ENCODE peak calls at places on chromosomes 13 and 19, in six cellular contexts. One of them, this sample, is unnamed.

GRCh38 chr19:917323-918151 is at the start of gene KISS1R:
- DNase-seq in A549: peak; percentile 59
- DNase-seq in effector memory CD4-positive, alpha-beta T cell: no peak
- DNase-seq in neural progenitor cell: peak; percentile 93
- DNase-seq in tibial nerve: no peak
- DNase-seq in heart left ventricle: no peak
- DNase-seq in this sample: no peak

GRCh38 chr13:96052655-96053002 is 572 bp downstream of the UGGT2 start:
- DNase-seq in A549: peak; percentile 62
- DNase-seq in effector memory CD4-positive, alpha-beta T cell: no peak
- DNase-seq in neural progenitor cell: no peak
- DNase-seq in tibial nerve: no peak
- DNase-seq in heart left ventricle: no peak
- DNase-seq in this sample: no peak

GRCh38 chr19:24054044-24054935 is 32.7 kb upstream of the ZNF254 start:
- DNase-seq in A549: peak; percentile 78
- DNase-seq in effector memory CD4-positive, alpha-beta T cell: no peak
- DNase-seq in neural progenitor cell: no peak
- DNase-seq in tibial nerve: no peak
- DNase-seq in heart left ventricle: no peak
- DNase-seq in this sample: peak; percentile 67

GRCh38 chr19:1042689-1043511 is 3.0 kb downstream of the ABCA7 start:
- DNase-seq in A549: peak; percentile 63
- DNase-seq in effector memory CD4-positive, alpha-beta T cell: no peak
- DNase-seq in neural progenitor cell: no peak
- DNase-seq in tibial nerve: no peak
- DNase-seq in heart left ventricle: no peak
- DNase-seq in this sample: no peak

GRCh38 chr13:76164290-76164689 is 528.2 kb downstream of the LMO7 start:
- DNase-seq in A549: no peak
- DNase-seq in effector memory CD4-positive, alpha-beta T cell: no peak
- DNase-seq in neural progenitor cell: no peak
- DNase-seq in tibial nerve: no peak
- DNase-seq in heart left ventricle: no peak
- DNase-seq in this sample: no peak

GRCh38 chr13:71828117-71828516 is 38.9 kb downstream of the DACH1 start:
- DNase-seq in A549: no peak
- DNase-seq in effector memory CD4-positive, alpha-beta T cell: no peak
- DNase-seq in neural progenitor cell: no peak
- DNase-seq in tibial nerve: no peak
- DNase-seq in heart left ventricle: no peak
- DNase-seq in this sample: no peak

GRCh38 chr19:50794074-50794777 is 4.0 kb downstream of the ACP4 start:
- DNase-seq in A549: peak; percentile 66
- DNase-seq in effector memory CD4-positive, alpha-beta T cell: no peak
- DNase-seq in neural progenitor cell: no peak
- DNase-seq in tibial nerve: no peak
- DNase-seq in heart left ventricle: no peak
- DNase-seq in this sample: no peak

GRCh38 chr13:73922728-73923393 is 211.3 kb downstream of the KLF12 start:
- DNase-seq in A549: no peak
- DNase-seq in effector memory CD4-positive, alpha-beta T cell: no peak
- DNase-seq in neural progenitor cell: no peak
- DNase-seq in tibial nerve: no peak
- DNase-seq in heart left ventricle: no peak
- DNase-seq in this sample: no peak

GRCh38 chr13:72458701-72459100 is 268.7 kb downstream of the MZT1 start:
- DNase-seq in A549: no peak
- DNase-seq in effector memory CD4-positive, alpha-beta T cell: no peak
- DNase-seq in neural progenitor cell: peak; percentile 38
- DNase-seq in tibial nerve: no peak
- DNase-seq in heart left ventricle: no peak
- DNase-seq in this sample: no peak

GRCh38 chr13:74367193-74367592 is 233.0 kb upstream of the KLF12 start:
- DNase-seq in A549: no peak
- DNase-seq in effector memory CD4-positive, alpha-beta T cell: no peak
- DNase-seq in neural progenitor cell: no peak
- DNase-seq in tibial nerve: no peak
- DNase-seq in heart left ventricle: no peak
- DNase-seq in this sample: no peak

GRCh38 chr13:74111399-74111798 is 22.8 kb downstream of the KLF12 start:
- DNase-seq in A549: no peak
- DNase-seq in effector memory CD4-positive, alpha-beta T cell: no peak
- DNase-seq in neural progenitor cell: no peak
- DNase-seq in tibial nerve: no peak
- DNase-seq in heart left ventricle: no peak
- DNase-seq in this sample: no peak

GRCh38 chr13:78604782-78605611 is 1.6 kb upstream of the POU4F1 start:
- DNase-seq in A549: peak; percentile 61
- DNase-seq in effector memory CD4-positive, alpha-beta T cell: no peak
- DNase-seq in neural progenitor cell: peak; percentile 67
- DNase-seq in tibial nerve: no peak
- DNase-seq in heart left ventricle: no peak
- DNase-seq in this sample: no peak

GRCh38 chr19:682678-683320 is 6.6 kb downstream of the FSTL3 start:
- DNase-seq in A549: no peak
- DNase-seq in effector memory CD4-positive, alpha-beta T cell: no peak
- DNase-seq in neural progenitor cell: no peak
- DNase-seq in tibial nerve: no peak
- DNase-seq in heart left ventricle: no peak
- DNase-seq in this sample: no peak

GRCh38 chr19:34259367-34259865 is 5.1 kb downstream of the GARRE1 start:
- DNase-seq in A549: no peak
- DNase-seq in effector memory CD4-positive, alpha-beta T cell: no peak
- DNase-seq in neural progenitor cell: no peak
- DNase-seq in tibial nerve: no peak
- DNase-seq in heart left ventricle: no peak
- DNase-seq in this sample: peak; percentile 49

GRCh38 chr13:25069911-25070310 is 26.0 kb upstream of the PABPC3 start:
- DNase-seq in A549: no peak
- DNase-seq in effector memory CD4-positive, alpha-beta T cell: no peak
- DNase-seq in neural progenitor cell: no peak
- DNase-seq in tibial nerve: no peak
- DNase-seq in heart left ventricle: no peak
- DNase-seq in this sample: no peak

GRCh38 chr19:40804783-40805242 is 5.8 kb downstream of the EGLN2 start:
- DNase-seq in A549: no peak
- DNase-seq in effector memory CD4-positive, alpha-beta T cell: no peak
- DNase-seq in neural progenitor cell: no peak
- DNase-seq in tibial nerve: no peak
- DNase-seq in heart left ventricle: no peak
- DNase-seq in this sample: no peak

GRCh38 chr13:82688400-82688999 is 1193.8 kb downstream of the SLITRK1 start:
- DNase-seq in A549: no peak
- DNase-seq in effector memory CD4-positive, alpha-beta T cell: no peak
- DNase-seq in neural progenitor cell: no peak
- DNase-seq in tibial nerve: no peak
- DNase-seq in heart left ventricle: no peak
- DNase-seq in this sample: no peak

GRCh38 chr13:42849200-42849599 is 67.8 kb downstream of the FAM216B start:
- DNase-seq in A549: no peak
- DNase-seq in effector memory CD4-positive, alpha-beta T cell: no peak
- DNase-seq in neural progenitor cell: no peak
- DNase-seq in tibial nerve: no peak
- DNase-seq in heart left ventricle: no peak
- DNase-seq in this sample: no peak

GRCh38 chr19:21256722-21257121 is 72.5 kb downstream of the ZNF708 start:
- DNase-seq in A549: peak; percentile 68
- DNase-seq in effector memory CD4-positive, alpha-beta T cell: no peak
- DNase-seq in neural progenitor cell: peak; percentile 32
- DNase-seq in tibial nerve: no peak
- DNase-seq in heart left ventricle: no peak
- DNase-seq in this sample: no peak

GRCh38 chr13:59745395-59745788 is 418.3 kb downstream of the DIAPH3 start:
- DNase-seq in A549: no peak
- DNase-seq in effector memory CD4-positive, alpha-beta T cell: no peak
- DNase-seq in neural progenitor cell: no peak
- DNase-seq in tibial nerve: no peak
- DNase-seq in heart left ventricle: no peak
- DNase-seq in this sample: no peak

GRCh38 chr13:26600345-26600761 is 42.9 kb downstream of the WASF3 start:
- DNase-seq in A549: no peak
- DNase-seq in effector memory CD4-positive, alpha-beta T cell: no peak
- DNase-seq in neural progenitor cell: no peak
- DNase-seq in tibial nerve: peak; percentile 41
- DNase-seq in heart left ventricle: no peak
- DNase-seq in this sample: no peak

GRCh38 chr13:74732736-74733135 is 598.5 kb upstream of the KLF12 start:
- DNase-seq in A549: no peak
- DNase-seq in effector memory CD4-positive, alpha-beta T cell: no peak
- DNase-seq in neural progenitor cell: no peak
- DNase-seq in tibial nerve: no peak
- DNase-seq in heart left ventricle: no peak
- DNase-seq in this sample: no peak

GRCh38 chr19:47700934-47701716 is 12.1 kb upstream of the EHD2 start:
- DNase-seq in A549: no peak
- DNase-seq in effector memory CD4-positive, alpha-beta T cell: no peak
- DNase-seq in neural progenitor cell: no peak
- DNase-seq in tibial nerve: no peak
- DNase-seq in heart left ventricle: no peak
- DNase-seq in this sample: no peak

GRCh38 chr19:36115453-36116343 is at the start of gene TBCB:
- DNase-seq in A549: peak; percentile 56
- DNase-seq in effector memory CD4-positive, alpha-beta T cell: no peak
- DNase-seq in neural progenitor cell: peak; percentile 86
- DNase-seq in tibial nerve: peak; percentile 74
- DNase-seq in heart left ventricle: peak; percentile 86
- DNase-seq in this sample: peak; percentile 78

GRCh38 chr19:19591133-19591825 is 27.2 kb downstream of the PBX4 start:
- DNase-seq in A549: peak; percentile 58
- DNase-seq in effector memory CD4-positive, alpha-beta T cell: peak; percentile 73
- DNase-seq in neural progenitor cell: peak; percentile 34
- DNase-seq in tibial nerve: peak; percentile 15
- DNase-seq in heart left ventricle: no peak
- DNase-seq in this sample: peak; percentile 71

GRCh38 chr19:8858260-8858659 is 26.1 kb downstream of the MBD3L1 start:
- DNase-seq in A549: no peak
- DNase-seq in effector memory CD4-positive, alpha-beta T cell: no peak
- DNase-seq in neural progenitor cell: no peak
- DNase-seq in tibial nerve: no peak
- DNase-seq in heart left ventricle: no peak
- DNase-seq in this sample: no peak
- H3K27ac ChIP-seq in A549: no peak overlapping the region
- H3K27ac ChIP-seq in effector memory CD4-positive, alpha-beta T cell: no peak overlapping the region
- H3K27ac ChIP-seq in neural progenitor cell: no peak overlapping the region
- H3K27ac ChIP-seq in tibial nerve: no peak overlapping the region
- H3K27ac ChIP-seq in heart left ventricle: no peak overlapping the region
- H3K27ac ChIP-seq in this sample: no peak overlapping the region

DNA sequence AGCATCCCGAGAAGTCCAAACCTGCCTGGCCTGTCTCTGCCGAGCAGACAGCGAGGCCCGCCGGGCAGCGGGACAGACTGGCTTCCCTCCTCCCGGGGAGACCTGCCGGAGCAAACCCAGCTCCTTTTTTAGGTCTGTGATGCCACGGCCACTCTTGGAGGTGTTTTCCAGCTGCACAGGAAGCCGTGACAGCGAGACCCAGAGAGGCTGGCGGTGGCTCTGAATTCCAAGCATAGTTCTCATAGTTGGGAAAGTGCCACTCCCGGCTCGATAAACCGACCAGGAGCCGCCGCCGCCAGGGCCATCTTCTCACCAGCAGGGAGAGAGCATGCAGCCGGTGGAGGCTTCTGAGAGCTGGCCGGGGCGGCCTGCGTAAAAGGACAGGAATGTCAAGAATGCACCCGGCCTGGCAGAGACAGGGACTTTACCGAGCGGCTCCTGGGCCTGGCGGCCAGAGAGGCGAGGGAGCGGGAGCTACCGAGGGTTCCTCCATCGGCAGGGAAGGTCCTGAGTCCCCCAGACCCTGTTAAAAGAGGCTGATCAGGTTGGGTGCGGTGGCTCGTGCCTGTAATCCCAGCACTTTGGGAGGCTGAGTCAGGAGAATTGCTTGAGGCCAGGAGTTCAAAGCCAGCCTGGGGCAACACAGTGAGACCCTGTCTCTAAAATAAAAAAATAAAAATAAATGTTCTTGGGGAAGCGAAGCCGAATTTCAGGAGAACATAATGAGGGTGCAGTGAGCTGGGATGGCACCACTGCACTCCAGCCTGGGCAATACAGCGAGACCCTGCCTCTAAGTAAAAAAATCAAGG is 64.9 kb downstream of the GADD45B start:
- DNase-seq in A549: peak; percentile 97
- DNase-seq in effector memory CD4-positive, alpha-beta T cell: no peak
- DNase-seq in neural progenitor cell: peak; percentile 98
- DNase-seq in tibial nerve: peak; percentile 78
- DNase-seq in heart left ventricle: peak; percentile 90
- DNase-seq in this sample: peak; percentile 100
- H3K4me1 ChIP-seq in A549: peaks cover 60% of the 10 kb centered on the region
- H3K4me1 ChIP-seq in effector memory CD4-positive, alpha-beta T cell: peaks cover 11% of the 10 kb centered on the region
- H3K4me1 ChIP-seq in neural progenitor cell: peaks cover 16% of the 10 kb centered on the region
- H3K4me1 ChIP-seq in tibial nerve: peaks cover 70% of the 10 kb centered on the region
- H3K4me1 ChIP-seq in heart left ventricle: peaks cover 62% of the 10 kb centered on the region
- H3K4me1 ChIP-seq in this sample: peaks cover 70% of the 10 kb centered on the region

DNA sequence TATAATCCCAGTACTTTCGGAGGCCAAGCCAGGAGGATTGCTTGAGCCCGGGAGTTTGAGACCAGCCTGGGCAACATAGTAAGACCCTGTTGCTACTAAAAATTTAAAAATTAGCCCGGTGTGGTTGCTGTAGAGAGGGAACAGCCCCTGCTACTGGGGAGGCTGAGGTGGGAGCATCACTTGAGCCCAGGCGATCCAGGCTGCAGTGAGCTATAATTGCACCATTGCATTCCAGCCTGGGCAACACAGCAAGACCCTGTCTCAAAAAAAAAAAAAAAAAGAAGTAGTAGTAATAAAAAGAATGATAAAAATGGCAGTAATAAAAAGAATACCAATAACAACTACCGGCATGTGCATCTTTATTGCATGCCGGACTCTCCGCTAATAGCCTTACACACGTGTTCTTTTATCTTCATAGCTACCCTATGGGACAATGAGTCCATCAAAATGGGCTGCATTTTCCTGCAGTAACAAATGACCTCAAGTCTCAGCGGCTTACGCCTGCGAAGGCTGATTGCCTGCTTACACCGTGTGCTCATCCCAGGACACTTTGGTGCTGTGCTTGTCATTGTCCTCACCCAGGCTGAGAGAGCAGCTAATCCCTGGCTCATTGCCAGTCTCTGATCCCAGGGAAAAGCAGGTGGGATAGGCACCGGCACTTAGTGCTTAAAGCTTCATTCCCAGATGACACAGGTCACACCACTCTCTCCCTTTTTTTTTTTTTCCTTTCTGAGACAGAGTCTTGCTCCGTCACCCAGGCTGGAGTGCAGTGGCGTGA is 14.4 kb upstream of the SYCN start:
- DNase-seq in A549: no peak
- DNase-seq in effector memory CD4-positive, alpha-beta T cell: no peak
- DNase-seq in neural progenitor cell: no peak
- DNase-seq in tibial nerve: no peak
- DNase-seq in heart left ventricle: no peak
- DNase-seq in this sample: no peak
- H3K27ac ChIP-seq in A549: no peak overlapping the region
- H3K27ac ChIP-seq in effector memory CD4-positive, alpha-beta T cell: no peak overlapping the region
- H3K27ac ChIP-seq in neural progenitor cell: no peak overlapping the region
- H3K27ac ChIP-seq in tibial nerve: no peak overlapping the region
- H3K27ac ChIP-seq in heart left ventricle: no peak overlapping the region
- H3K27ac ChIP-seq in this sample: no peak overlapping the region

DNA sequence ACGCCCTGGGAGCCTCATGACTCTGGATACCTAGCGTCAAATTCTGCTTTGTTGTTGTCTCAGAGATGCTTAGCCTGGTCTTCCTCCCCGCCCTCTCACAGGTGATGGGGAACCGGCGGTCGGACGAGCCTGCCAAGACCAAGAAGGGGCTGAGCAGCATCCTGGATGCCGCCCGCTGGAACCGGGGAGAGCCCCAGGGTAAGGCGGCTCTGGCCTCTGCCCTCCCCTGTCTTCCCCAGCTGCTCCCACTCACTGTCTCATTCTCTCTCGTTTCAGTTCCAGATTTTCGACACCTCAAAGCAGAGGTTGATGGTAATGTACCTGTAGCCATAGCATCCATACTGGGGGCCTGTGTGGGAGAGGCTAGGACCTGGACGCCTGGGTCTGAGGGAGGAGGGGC is 11.4 kb downstream of the ARHGEF1 start:
- DNase-seq in A549: no peak
- DNase-seq in effector memory CD4-positive, alpha-beta T cell: no peak
- DNase-seq in neural progenitor cell: no peak
- DNase-seq in tibial nerve: no peak
- DNase-seq in heart left ventricle: no peak
- DNase-seq in this sample: no peak
- H3K4me1 ChIP-seq in A549: peaks cover 14% of the 10 kb centered on the region
- H3K4me1 ChIP-seq in effector memory CD4-positive, alpha-beta T cell: peaks cover 38% of the 10 kb centered on the region
- H3K4me1 ChIP-seq in neural progenitor cell: no peaks in the 10 kb centered on the region
- H3K4me1 ChIP-seq in tibial nerve: no peaks in the 10 kb centered on the region
- H3K4me1 ChIP-seq in heart left ventricle: no peaks in the 10 kb centered on the region
- H3K4me1 ChIP-seq in this sample: no peaks in the 10 kb centered on the region

This sample was measured in SJSA1.